ENCODE peak calls at places on chromosome 22, in five cellular contexts. Z is activated CD8-positive, alpha-beta memory T cell treated with anti-CD3 and anti-CD28 coated beads, Interleukin-2, amount 50 U/mL, for 48 hours; T is kidney; O is lower leg skin; U is AG08395. V is an unnamed sample.

GRCh38 chr22:29031236-29031982 is 30.2 kb downstream of the C22orf31 start:
- DNase-seq in Z (no peak), T (peak), O (no peak), U (peak), V (no peak)

GRCh38 chr22:44403166-44403565 is 90.4 kb upstream of the SHISAL1 start:
- DNase-seq in Z (no peak), T (peak), O (peak), U (no peak), V (no peak)

GRCh38 chr22:17164392-17165024 is 5.4 kb upstream of the HDHD5 start:
- DNase-seq in Z (no peak), T (no peak), O (no peak), U (peak), V (no peak)

GRCh38 chr22:19178065-19178658 is 374 bp downstream of the SLC25A1 start:
- DNase-seq in Z (no peak), T (peak), O (no peak), U (peak), V (peak)

GRCh38 chr22:43883012-43883661 is 8.7 kb downstream of the PNPLA5 start:
- DNase-seq in Z (peak), T (peak), O (no peak), U (peak), V (no peak)

GRCh38 chr22:23119492-23120414 is 22.0 kb downstream of the RSPH14 start:
- DNase-seq in Z (peak), T (no peak), O (no peak), U (no peak), V (peak)

GRCh38 chr22:23233746-23234408 is 53.6 kb downstream of the BCR start:
- DNase-seq in Z (peak), T (peak), O (no peak), U (peak), V (no peak)

GRCh38 chr22:38730411-38730871 is 24.7 kb downstream of the GTPBP1 start:
- DNase-seq in Z (no peak), T (peak), O (no peak), U (no peak), V (no peak)

GRCh38 chr22:50261615-50262459 is at the start of gene MAPK12:
- DNase-seq in Z (no peak), T (no peak), O (no peak), U (peak), V (no peak)

GRCh38 chr22:49950396-49950994 is 10.1 kb upstream of the PIM3 start:
- DNase-seq in Z (no peak), T (no peak), O (no peak), U (no peak), V (no peak)

GRCh38 chr22:33737662-33738061 is 182.6 kb downstream of the LARGE1 start:
- DNase-seq in Z (no peak), T (no peak), O (no peak), U (no peak), V (no peak)

GRCh38 chr22:36369004-36369921 is 18.5 kb downstream of the MYH9 start:
- DNase-seq in Z (no peak), T (no peak), O (no peak), U (no peak), V (peak)

GRCh38 chr22:44576311-44577260 is 78.6 kb upstream of the RTL6 start:
- DNase-seq in Z (no peak), T (no peak), O (peak), U (no peak), V (no peak)

V was measured in stimulated activated naive CD4-positive, alpha-beta T cell.